ENCODE peak calls at places on chromosomes 12 and 14, in ten cellular contexts. I is SIG-M5; Q is mesenteric fat pad; V is Karpas-422; L is activated CD4-positive, alpha-beta T cell treated with anti-CD3 and anti-CD28 coated beads for 48 hours; M is anterior cingulate cortex; J is GM04503; K is mesendoderm; C is effector CD8-positive, alpha-beta T cell; A is RCC 7860. U is an unnamed sample.

GRCh38 chr14:37262649-37263048 is 64.9 kb downstream of the MIPOL1 start:
- DNase-seq in I (no peak), Q (no peak), V (no peak), L (no peak), M (no peak), J (no peak), K (peak; percentile 84), C (no peak), A (no peak), U (no peak)

GRCh38 chr12:5248230-5248629 is 183.7 kb upstream of the NTF3 start:
- DNase-seq in I (no peak), Q (no peak), V (no peak), L (no peak), M (no peak), J (no peak), K (no peak), C (no peak), A (no peak), U (no peak)

GRCh38 chr14:92676448-92677086 is 71.9 kb downstream of the LGMN start:
- DNase-seq in I (no peak), Q (no peak), V (no peak), L (no peak), M (no peak), J (no peak), K (no peak), C (no peak), A (no peak), U (no peak)

GRCh38 chr12:10097521-10097920 is 1.3 kb downstream of the CLEC1A start:
- DNase-seq in I (no peak), Q (no peak), V (no peak), L (no peak), M (no peak), J (peak; percentile 30), K (no peak), C (no peak), A (no peak), U (no peak)

GRCh38 chr12:64912501-64912900 is 88.1 kb downstream of the TBC1D30 start:
- DNase-seq in I (no peak), Q (no peak), V (no peak), L (no peak), M (no peak), J (no peak), K (no peak), C (no peak), A (no peak), U (no peak)

GRCh38 chr12:113862570-113863454 is 103.3 kb downstream of the RBM19 start:
- DNase-seq in I (peak; percentile 25), Q (no peak), V (peak; percentile 89), L (no peak), M (no peak), J (peak; percentile 26), K (peak; percentile 88), C (no peak), A (peak; percentile 38), U (peak; percentile 7)

GRCh38 chr14:22276913-22277816 is 311.9 kb downstream of the DAD1 start:
- DNase-seq in I (no peak), Q (no peak), V (peak; percentile 70), L (no peak), M (no peak), J (no peak), K (peak; percentile 38), C (no peak), A (no peak), U (no peak)

GRCh38 chr14:30355431-30355913 is 203.5 kb upstream of the G2E3 start:
- DNase-seq in I (no peak), Q (no peak), V (no peak), L (peak; percentile 28), M (no peak), J (no peak), K (peak; percentile 68), C (no peak), A (no peak), U (peak; percentile 11)

GRCh38 chr12:93151079-93151759 is 222.1 kb upstream of the EEA1 start:
- DNase-seq in I (no peak), Q (no peak), V (no peak), L (no peak), M (no peak), J (no peak), K (no peak), C (no peak), A (no peak), U (no peak)

GRCh38 chr14:98169170-98169587 is 1102.8 kb downstream of the BCL11B start:
- DNase-seq in I (no peak), Q (no peak), V (no peak), L (peak; percentile 69), M (no peak), J (no peak), K (no peak), C (no peak), A (no peak), U (no peak)

GRCh38 chr12:6116481-6117021 is 7.9 kb downstream of the VWF start:
- DNase-seq in I (no peak), Q (peak; percentile 86), V (no peak), L (no peak), M (no peak), J (no peak), K (no peak), C (no peak), A (no peak), U (no peak)

GRCh38 chr12:76422878-76423438 is 74.7 kb upstream of the BBS10 start:
- DNase-seq in I (no peak), Q (no peak), V (no peak), L (no peak), M (no peak), J (no peak), K (peak; percentile 27), C (no peak), A (no peak), U (no peak)

GRCh38 chr14:94051115-94051514 is 25.0 kb downstream of the OTUB2 start:
- DNase-seq in I (no peak), Q (peak; percentile 65), V (no peak), L (no peak), M (peak; percentile 49), J (no peak), K (peak; percentile 46), C (no peak), A (peak; percentile 8), U (peak; percentile 3)

GRCh38 chr12:42482086-42482819 is 107.3 kb downstream of the PRICKLE1 start:
- DNase-seq in I (no peak), Q (no peak), V (no peak), L (no peak), M (no peak), J (no peak), K (no peak), C (no peak), A (no peak), U (no peak)